ENCODE peak calls at places on chromosomes 7 and 10, in ten cellular contexts. X is A673, H is cardiac muscle cell, B is fibroblast of lung, C is AG04450, G is chondrocyte, V is IMR-90, U is cardiac fibroblast, O is neural crest cell, J is progenitor cell of endocrine pancreas. D is an unnamed sample.

GRCh38 chr10:1242975-1243374 is 186.8 kb downstream of the WDR37 start:
- DNase-seq in X (no peak), H (no peak), B (no peak), C (no peak), G (no peak), V (no peak), U (no peak), O (no peak), J (no peak), D (no peak)

GRCh38 chr7:117997862-117998825 is 124.9 kb upstream of the CTTNBP2 start:
- DNase-seq in X (no peak), H (no peak), B (no peak), C (no peak), G (no peak), V (no peak), U (no peak), O (no peak), J (no peak), D (peak)

GRCh38 chr7:1853619-1854520 is 183.8 kb downstream of the ELFN1 start:
- DNase-seq in X (no peak), H (no peak), B (no peak), C (no peak), G (peak), V (no peak), U (no peak), O (no peak), J (peak), D (no peak)

GRCh38 chr7:26201261-26202018 is at the start of gene CBX3:
- DNase-seq in X (peak), H (peak), B (peak), C (peak), G (peak), V (peak), U (peak), O (peak), J (peak), D (peak)

GRCh38 chr7:42152353-42153205 is 84.4 kb downstream of the GLI3 start:
- DNase-seq in X (no peak), H (peak), B (no peak), C (no peak), G (no peak), V (no peak), U (no peak), O (peak), J (no peak), D (no peak)

GRCh38 chr10:74586088-74586585 is 240.3 kb upstream of the KAT6B start:
- DNase-seq in X (peak), H (peak), B (peak), C (no peak), G (no peak), V (peak), U (peak), O (no peak), J (no peak), D (peak)

GRCh38 chr10:6049031-6049400 is 13.2 kb downstream of the IL2RA start:
- DNase-seq in X (no peak), H (no peak), B (no peak), C (no peak), G (no peak), V (no peak), U (no peak), O (no peak), J (no peak), D (no peak)

GRCh38 chr10:132690821-132691610 is 94.9 kb downstream of the NKX6-2 start:
- DNase-seq in X (no peak), H (no peak), B (no peak), C (no peak), G (peak), V (no peak), U (no peak), O (no peak), J (no peak), D (no peak)

GRCh38 chr7:140506788-140507464 is 27.6 kb upstream of the MKRN1 start:
- DNase-seq in X (peak), H (peak), B (peak), C (peak), G (no peak), V (peak), U (peak), O (no peak), J (no peak), D (peak)

GRCh38 chr7:100481466-100481865 is 2.3 kb upstream of the NYAP1 start:
- DNase-seq in X (no peak), H (no peak), B (no peak), C (no peak), G (no peak), V (no peak), U (no peak), O (no peak), J (no peak), D (no peak)

GRCh38 chr10:48608279-48608681 is 3.4 kb upstream of the ARHGAP22 start:
- DNase-seq in X (peak), H (peak), B (peak), C (no peak), G (no peak), V (no peak), U (peak), O (no peak), J (peak), D (peak)

GRCh38 chr10:91860885-91861284 is 48.4 kb downstream of the FGFBP3 start:
- DNase-seq in X (no peak), H (no peak), B (no peak), C (no peak), G (no peak), V (no peak), U (no peak), O (no peak), J (no peak), D (no peak)

DNA sequence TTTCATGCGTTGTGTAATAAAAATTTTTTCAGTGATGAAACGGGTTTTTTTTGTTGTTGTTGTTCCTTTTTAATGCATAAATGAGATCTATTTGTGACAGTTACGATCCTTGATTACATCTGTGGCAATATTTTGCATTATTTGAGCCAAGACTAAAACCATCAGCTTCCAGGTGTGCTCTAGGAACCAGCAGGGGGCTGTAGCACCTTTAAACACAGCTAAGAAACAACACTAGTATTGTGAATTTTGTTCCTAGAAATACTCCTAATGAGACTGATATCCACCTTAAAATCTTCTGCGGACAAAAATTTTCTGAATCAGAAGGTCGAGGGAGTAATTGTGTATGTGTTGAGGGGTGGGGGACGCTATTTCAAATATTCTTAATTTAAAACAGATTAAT is 52.6 kb downstream of the FGFBP3 start:
- DNase-seq in X (no peak), H (peak), B (peak), C (no peak), G (no peak), V (no peak), U (peak), O (no peak), J (no peak), D (peak)
- TF ChIP-seq CTCF in X (no peak), H (peak), B (peak), C (peak), G (peak), V (no peak), U (peak), O (peak), J (peak), D (peak)

DNA sequence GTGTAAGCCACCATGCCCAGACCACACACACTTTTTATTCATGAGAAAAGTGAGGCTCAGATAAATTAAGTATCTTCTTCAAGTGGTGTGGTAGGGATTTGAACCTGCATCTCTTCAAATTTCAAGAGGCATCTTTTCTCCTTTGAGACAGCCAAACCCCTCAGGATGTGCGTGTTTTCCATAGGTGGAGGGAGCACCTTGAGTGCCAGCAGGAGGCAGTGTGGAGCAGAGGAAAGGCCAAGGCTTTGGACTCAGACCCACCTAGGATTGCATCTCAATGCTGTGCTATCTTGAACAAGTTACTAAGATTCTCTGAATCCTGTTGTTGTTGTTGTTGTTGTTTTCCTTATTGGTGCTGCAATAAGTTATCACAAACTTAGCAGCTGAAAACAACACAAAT is 40.2 kb upstream of the MYL10 start:
- DNase-seq in X (no peak), H (no peak), B (no peak), C (no peak), G (no peak), V (no peak), U (no peak), O (no peak), J (no peak), D (no peak)
- TF ChIP-seq CTCF in X (peak), H (peak), B (peak), C (peak), G (peak), V (peak), U (peak), O (peak), J (no peak), D (peak)

GRCh38 chr7:47669178-47669878 is 87.4 kb upstream of the TNS3 start:
- DNase-seq in X (peak), H (no peak), B (peak), C (peak), G (peak), V (peak), U (peak), O (no peak), J (no peak), D (peak)
- TF ChIP-seq CTCF in X (no peak), H (no peak), B (peak), C (peak), G (peak), V (no peak), U (no peak), O (no peak), J (no peak), D (no peak)

GRCh38 chr10:76190871-76191270 is 759.4 kb downstream of the LRMDA start:
- DNase-seq in X (no peak), H (no peak), B (no peak), C (no peak), G (no peak), V (no peak), U (no peak), O (no peak), J (no peak), D (no peak)
- TF ChIP-seq CTCF in X (no peak), H (no peak), B (no peak), C (no peak), G (no peak), V (no peak), U (no peak), O (no peak), J (no peak), D (no peak)

GRCh38 chr7:49166441-49166840 is 242.1 kb downstream of the CDC14C start:
- DNase-seq in X (peak), H (no peak), B (no peak), C (no peak), G (no peak), V (no peak), U (no peak), O (no peak), J (no peak), D (peak)
- TF ChIP-seq CTCF in X (no peak), H (no peak), B (no peak), C (no peak), G (peak), V (no peak), U (no peak), O (peak), J (peak), D (peak)